ENCODE peak calls at places on chromosome 13, in six cellular contexts. A is NCI-H1092 treated with DMSO at 0.1 percent for 48 hours; P is stimulated activated naive CD8-positive, alpha-beta T cell treated with anti-CD3 and anti-CD28 coated beads, Interleukin-15, amount 100 ng/mL, for 72 hours; H is activated T-cell treated with anti-CD3 and anti-CD28 coated beads, Interleukin-2, amount 50 U/mL, for 72 hours; M is GOT3; D is left lung. X is an unnamed sample.

GRCh38 chr13:109611912-109612691 is 174.3 kb downstream of the IRS2 start:
- DNase-seq in A (no peak), P (no peak), H (no peak), M (no peak), D (no peak), X (no peak)

GRCh38 chr13:41780736-41781708 is 179.9 kb downstream of the VWA8 start:
- DNase-seq in A (no peak), P (no peak), H (no peak), M (no peak), D (no peak), X (no peak)

GRCh38 chr13:110361365-110361911 is 54.4 kb downstream of the COL4A2 start:
- DNase-seq in A (no peak), P (no peak), H (no peak), M (no peak), D (no peak), X (no peak)

GRCh38 chr13:42580644-42581043 is 6.7 kb downstream of the TNFSF11 start:
- DNase-seq in A (no peak), P (no peak), H (no peak), M (no peak), D (no peak), X (no peak)

GRCh38 chr13:19984430-19985218 is 26.1 kb downstream of the ZMYM2 start:
- DNase-seq in A (peak), P (no peak), H (peak), M (no peak), D (no peak), X (peak)

GRCh38 chr13:71754407-71754974 is 112.5 kb downstream of the DACH1 start:
- DNase-seq in A (no peak), P (no peak), H (no peak), M (no peak), D (no peak), X (no peak)

GRCh38 chr13:44368062-44368591 is 5.5 kb upstream of the SERP2 start:
- DNase-seq in A (no peak), P (no peak), H (no peak), M (no peak), D (no peak), X (no peak)

GRCh38 chr13:51959773-51960172 is 51.5 kb downstream of the ATP7B start:
- DNase-seq in A (no peak), P (peak), H (no peak), M (no peak), D (no peak), X (no peak)

GRCh38 chr13:75132800-75133695 is 348.9 kb downstream of the TBC1D4 start:
- DNase-seq in A (no peak), P (no peak), H (no peak), M (no peak), D (no peak), X (no peak)

GRCh38 chr13:113094410-113094800 is 11.2 kb upstream of the F7 start:
- DNase-seq in A (no peak), P (no peak), H (no peak), M (no peak), D (peak), X (no peak)

GRCh38 chr13:74316531-74316930 is 182.3 kb upstream of the KLF12 start:
- DNase-seq in A (no peak), P (no peak), H (no peak), M (no peak), D (no peak), X (no peak)

GRCh38 chr13:68940049-68940448 is 1167.6 kb upstream of the ATXN8OS start:
- DNase-seq in A (no peak), P (no peak), H (no peak), M (no peak), D (no peak), X (no peak)

GRCh38 chr13:32045537-32045936 is 14.0 kb downstream of the FRY start:
- DNase-seq in A (no peak), P (no peak), H (no peak), M (no peak), D (no peak), X (no peak)

GRCh38 chr13:75399168-75399878 is 82.6 kb downstream of the TBC1D4 start:
- DNase-seq in A (no peak), P (no peak), H (no peak), M (no peak), D (no peak), X (no peak)

GRCh38 chr13:111114362-111115050 is 604 bp upstream of the ARHGEF7 start:
- DNase-seq in A (peak), P (peak), H (peak), M (no peak), D (no peak), X (no peak)

GRCh38 chr13:79354285-79354684 is 51.8 kb downstream of the RBM26 start:
- DNase-seq in A (no peak), P (no peak), H (no peak), M (no peak), D (no peak), X (no peak)

GRCh38 chr13:44932850-44933251 is 56.4 kb downstream of the NUFIP1 start:
- DNase-seq in A (no peak), P (no peak), H (no peak), M (no peak), D (no peak), X (no peak)

GRCh38 chr13:27170521-27171243 is 929 bp downstream of the USP12 start:
- DNase-seq in A (peak), P (peak), H (peak), M (no peak), D (peak), X (peak)

GRCh38 chr13:74092711-74093110 is 41.5 kb downstream of the KLF12 start:
- DNase-seq in A (no peak), P (no peak), H (no peak), M (no peak), D (no peak), X (no peak)

GRCh38 chr13:45367358-45367757 is 26.4 kb upstream of the TPT1 start:
- DNase-seq in A (no peak), P (peak), H (peak), M (no peak), D (peak), X (no peak)

GRCh38 chr13:89784161-89784809 is 1563.2 kb upstream of the MIR17HG start:
- DNase-seq in A (no peak), P (no peak), H (no peak), M (no peak), D (peak), X (no peak)

GRCh38 chr13:113305208-113305607 is 8.2 kb downstream of the LAMP1 start:
- DNase-seq in A (no peak), P (no peak), H (no peak), M (no peak), D (no peak), X (no peak)

GRCh38 chr13:37539176-37539575 is 59.4 kb downstream of the POSTN start:
- DNase-seq in A (no peak), P (no peak), H (no peak), M (no peak), D (no peak), X (no peak)

GRCh38 chr13:33285420-33286124 is at the start of gene STARD13:
- DNase-seq in A (no peak), P (peak), H (peak), M (peak), D (peak), X (peak)

GRCh38 chr13:44298314-44298713 is 75.3 kb upstream of the SERP2 start:
- DNase-seq in A (no peak), P (no peak), H (no peak), M (no peak), D (no peak), X (no peak)

GRCh38 chr13:48232420-48233096 is 448 bp upstream of the ITM2B start:
- DNase-seq in A (no peak), P (peak), H (no peak), M (no peak), D (no peak), X (no peak)

GRCh38 chr13:37791699-37792098 is 77.9 kb downstream of the TRPC4 start:
- DNase-seq in A (no peak), P (no peak), H (no peak), M (no peak), D (no peak), X (no peak)

GRCh38 chr13:33110713-33111413 is 94.6 kb downstream of the KL start:
- DNase-seq in A (no peak), P (no peak), H (no peak), M (no peak), D (no peak), X (no peak)

GRCh38 chr13:109389892-109390345 is 396.5 kb downstream of the IRS2 start:
- DNase-seq in A (no peak), P (no peak), H (no peak), M (no peak), D (no peak), X (no peak)

GRCh38 chr13:113599396-113599795 is 14.8 kb downstream of the TFDP1 start:
- DNase-seq in A (no peak), P (no peak), H (no peak), M (no peak), D (peak), X (no peak)

GRCh38 chr13:99415851-99416331 is 85.4 kb upstream of the TM9SF2 start:
- DNase-seq in A (no peak), P (peak), H (peak), M (no peak), D (no peak), X (no peak)

GRCh38 chr13:51971520-51972426 is 39.5 kb downstream of the ATP7B start:
- DNase-seq in A (peak), P (no peak), H (no peak), M (no peak), D (no peak), X (no peak)

GRCh38 chr13:47679391-47679790 is 321.7 kb downstream of the SUCLA2 start:
- DNase-seq in A (no peak), P (no peak), H (no peak), M (no peak), D (no peak), X (no peak)

GRCh38 chr13:20193142-20193923 is 595 bp upstream of the GJB2 start:
- DNase-seq in A (no peak), P (no peak), H (peak), M (no peak), D (peak), X (no peak)

GRCh38 chr13:69168436-69168835 is 939.2 kb upstream of the ATXN8OS start:
- DNase-seq in A (no peak), P (no peak), H (no peak), M (no peak), D (no peak), X (no peak)

GRCh38 chr13:22800726-22801401 is 379.9 kb upstream of the SGCG start:
- DNase-seq in A (no peak), P (no peak), H (no peak), M (no peak), D (no peak), X (peak)

GRCh38 chr13:77980592-77980991 is 62.0 kb upstream of the EDNRB start:
- DNase-seq in A (no peak), P (no peak), H (no peak), M (no peak), D (no peak), X (no peak)

GRCh38 chr13:74128171-74128767 is 5.9 kb downstream of the KLF12 start:
- DNase-seq in A (no peak), P (no peak), H (peak), M (no peak), D (no peak), X (no peak)